ENCODE peak calls at places on chromosomes 11 and 22, in six cellular contexts. K, H, U, C, X and Z are unnamed samples.

GRCh38 chr11:133939558-133939957 is 17.2 kb downstream of the IGSF9B start:
- DNase-seq in U (no peak), X (no peak), K (no peak), H (no peak), C (no peak), Z (no peak)

GRCh38 chr22:37211853-37212173 is 464 bp downstream of the SSTR3 start:
- DNase-seq in X (no peak), H (no peak), U (no peak), C (no peak), K (no peak), Z (no peak)

GRCh38 chr11:12110714-12111481 is 508 bp downstream of the MICAL2 start:
- DNase-seq in X (no peak), K (no peak), C (peak; percentile 50), H (no peak), U (no peak), Z (no peak)

GRCh38 chr11:19498986-19499669 is 213.5 kb upstream of the NAV2 start:
- DNase-seq in U (no peak), C (peak; percentile 3), X (no peak), K (no peak), H (no peak), Z (no peak)

GRCh38 chr11:62665630-62666258 is 632 bp downstream of the CSKMT start:
- DNase-seq in C (peak; percentile 65), K (peak; percentile 35), X (no peak), U (peak; percentile 70), H (peak; percentile 44), Z (no peak)

GRCh38 chr22:20956258-20957117 is 10.6 kb upstream of the AIFM3 start:
- DNase-seq in K (no peak), H (no peak), C (peak; percentile 42), U (peak; percentile 49), X (no peak), Z (no peak)

GRCh38 chr11:100546714-100547113 is 140.4 kb upstream of the ARHGAP42 start:
- DNase-seq in U (no peak), H (no peak), X (no peak), C (peak; percentile 22), K (no peak), Z (no peak)

GRCh38 chr11:67006029-67006884 is 16.7 kb upstream of the SYT12 start:
- DNase-seq in K (no peak), H (no peak), U (no peak), X (no peak), C (peak; percentile 43), Z (peak; percentile 26)

GRCh38 chr11:614583-615452 is 932 bp downstream of the IRF7 start:
- DNase-seq in C (no peak), K (no peak), H (no peak), U (peak; percentile 92), X (no peak), Z (no peak)

GRCh38 chr11:61814242-61814957 is 2.4 kb downstream of the FADS1 start:
- DNase-seq in C (peak; percentile 49), H (no peak), U (peak; percentile 63), K (no peak), X (no peak), Z (no peak)

GRCh38 chr11:69125861-69126260 is 29.9 kb upstream of the SMIM38 start:
- DNase-seq in K (no peak), U (no peak), H (no peak), X (no peak), C (no peak), Z (no peak)

GRCh38 chr22:30863161-30863833 is 105.3 kb downstream of the MORC2 start:
- DNase-seq in C (no peak), H (no peak), K (no peak), U (no peak), X (peak; percentile 73), Z (peak; percentile 0)

GRCh38 chr11:64742087-64742939 is 1.6 kb downstream of the RASGRP2 start:
- DNase-seq in H (no peak), X (no peak), C (no peak), U (peak; percentile 20), K (no peak), Z (no peak)

GRCh38 chr11:68148071-68148805 is 27.1 kb upstream of the CHKA start:
- DNase-seq in K (no peak), U (no peak), H (no peak), X (no peak), C (no peak), Z (no peak)

GRCh38 chr11:63635762-63636465 is 21.7 kb upstream of the PLAAT3 start:
- DNase-seq in C (peak; percentile 68), U (peak; percentile 75), X (peak; percentile 42), H (peak; percentile 82), K (peak; percentile 51), Z (peak; percentile 71)

GRCh38 chr11:69187540-69188065 is 31.9 kb downstream of the SMIM38 start:
- DNase-seq in H (no peak), U (no peak), X (no peak), C (no peak), K (no peak), Z (no peak)

GRCh38 chr22:50179937-50180726 is 5.6 kb upstream of the TRABD start:
- DNase-seq in X (no peak), H (no peak), K (no peak), C (no peak), U (no peak), Z (no peak)

GRCh38 chr22:30591191-30591587 is 521 bp downstream of the PES1 start:
- DNase-seq in X (no peak), H (no peak), K (no peak), U (no peak), C (peak; percentile 54), Z (no peak)

GRCh38 chr11:69644962-69645675 is 4.2 kb downstream of the CCND1 start:
- DNase-seq in U (no peak), K (no peak), H (no peak), C (no peak), X (no peak), Z (no peak)

GRCh38 chr11:65419460-65419772 is 3.2 kb upstream of the NEAT1 start:
- DNase-seq in U (no peak), H (peak; percentile 85), X (no peak), K (no peak), C (no peak), Z (no peak)

GRCh38 chr22:35620624-35621245 is 3.6 kb upstream of the MB start:
- DNase-seq in U (peak; percentile 78), K (no peak), X (no peak), H (no peak), C (peak; percentile 51), Z (no peak)

GRCh38 chr11:5929571-5929970 is 12.5 kb upstream of the OR56A3 start:
- DNase-seq in X (no peak), H (no peak), C (no peak), K (no peak), U (no peak), Z (no peak)

GRCh38 chr11:67010296-67010905 is 12.5 kb upstream of the SYT12 start:
- DNase-seq in C (no peak), K (no peak), U (peak; percentile 51), X (no peak), H (no peak), Z (no peak)

GRCh38 chr22:21758056-21758455 is 22.5 kb upstream of the YPEL1 start:
- DNase-seq in X (no peak), K (no peak), U (no peak), C (no peak), H (no peak), Z (no peak)

GRCh38 chr11:61505640-61506155 is 2.9 kb upstream of the LRRC10B start:
- DNase-seq in C (no peak), K (no peak), H (no peak), U (no peak), X (peak; percentile 65), Z (no peak)

GRCh38 chr11:117459121-117459978 is 131.7 kb downstream of the CEP164 start:
- DNase-seq in H (no peak), X (no peak), U (no peak), K (no peak), C (no peak), Z (no peak)

GRCh38 chr11:67732045-67732787 is 57.8 kb upstream of the ALDH3B2 start:
- DNase-seq in X (no peak), H (no peak), K (peak; percentile 13), U (no peak), C (no peak), Z (no peak)

GRCh38 chr11:119207300-119207570 is 1.1 kb downstream of the CBL start:
- DNase-seq in X (no peak), K (no peak), U (no peak), C (peak; percentile 44), H (no peak), Z (no peak)

GRCh38 chr22:25166266-25167056 is 33.2 kb upstream of the CRYBB3 start:
- DNase-seq in U (no peak), H (no peak), C (no peak), K (no peak), X (no peak), Z (no peak)

GRCh38 chr22:24338701-24339451 is 68.2 kb downstream of the SPECC1L start:
- DNase-seq in X (no peak), U (peak; percentile 82), K (no peak), H (no peak), C (peak; percentile 63), Z (no peak)

GRCh38 chr11:76408171-76408965 is 27.2 kb downstream of the GVQW3 start:
- DNase-seq in U (no peak), C (peak; percentile 13), H (no peak), K (no peak), X (no peak), Z (no peak)

GRCh38 chr11:8220261-8221024 is 43.2 kb downstream of the LMO1 start:
- DNase-seq in K (no peak), X (no peak), U (no peak), H (no peak), C (no peak), Z (no peak)

GRCh38 chr22:38707346-38707745 is 1.6 kb downstream of the GTPBP1 start:
- DNase-seq in C (peak; percentile 36), U (no peak), K (no peak), H (no peak), X (no peak), Z (no peak)

GRCh38 chr22:22949953-22950352 is 62.3 kb downstream of the IGLL5 start:
- DNase-seq in X (no peak), U (no peak), K (no peak), C (no peak), H (no peak), Z (no peak)

GRCh38 chr11:67302571-67303131 is 679 bp upstream of the SSH3 start:
- DNase-seq in X (no peak), K (no peak), H (no peak), U (no peak), C (peak; percentile 21), Z (no peak)

GRCh38 chr22:17501679-17502285 is 61.5 kb upstream of the SLC25A18 start:
- DNase-seq in U (peak; percentile 79), H (peak; percentile 52), C (peak; percentile 64), K (peak; percentile 6), X (no peak), Z (peak; percentile 27)

GRCh38 chr11:45410391-45411215 is 124.5 kb upstream of the SYT13 start:
- DNase-seq in H (no peak), K (no peak), U (no peak), C (no peak), X (no peak), Z (no peak)

GRCh38 chr11:60950933-60951610 is 904 bp downstream of the SLC15A3 start:
- DNase-seq in K (peak; percentile 28), X (no peak), U (no peak), H (no peak), C (peak; percentile 14), Z (no peak)